ENCODE peak calls at places on chromosomes 7 and 10, in eight cellular contexts. J is stimulated activated CD8-positive, alpha-beta memory T cell treated with anti-CD3 and anti-CD28 coated beads, Interleukin-7, amount 100 ng/mL, for 1 hour; U is neural progenitor cell; H is activated effector memory CD4-positive, alpha-beta T cell treated with anti-CD3 and anti-CD28 coated beads, Interleukin-2, amount 50 U/mL, for 16 hours; M is HFFc6; Y is SK-N-DZ; T is caudate nucleus; G is NCI-H1417. A is an unnamed sample.

GRCh38 chr7:146366938-146367337 is 250.3 kb downstream of the CNTNAP2 start:
- DNase-seq in G (no peak), M (no peak), U (no peak), J (no peak), Y (no peak), T (no peak), H (no peak), A (no peak)

GRCh38 chr10:13690281-13690825 is 103.6 kb downstream of the PRPF18 start:
- DNase-seq in M (no peak), U (peak), Y (no peak), H (peak), T (no peak), J (no peak), G (peak), A (no peak)

GRCh38 chr10:44203535-44203934 is 181.4 kb downstream of the CXCL12 start:
- DNase-seq in U (no peak), J (no peak), T (no peak), G (no peak), Y (no peak), M (no peak), H (no peak), A (no peak)

GRCh38 chr10:3226960-3227724 is 54.6 kb upstream of the PITRM1 start:
- DNase-seq in J (no peak), H (no peak), Y (no peak), M (peak), T (no peak), G (peak), U (no peak), A (peak)

GRCh38 chr10:7417103-7417623 is 6.3 kb upstream of the SFMBT2 start:
- DNase-seq in Y (peak), U (peak), M (peak), T (no peak), H (no peak), J (no peak), G (peak), A (no peak)

GRCh38 chr7:71285614-71286013 is 153.7 kb downstream of the GALNT17 start:
- DNase-seq in G (no peak), J (no peak), T (no peak), M (no peak), Y (no peak), H (no peak), U (no peak), A (no peak)

GRCh38 chr10:44173558-44173894 is 211.4 kb downstream of the CXCL12 start:
- DNase-seq in M (peak), T (no peak), Y (no peak), G (no peak), J (no peak), H (no peak), U (no peak), A (no peak)

GRCh38 chr10:100983868-100984669 is 3.2 kb downstream of the MRPL43 start:
- DNase-seq in M (no peak), T (no peak), H (peak), U (no peak), J (no peak), Y (no peak), G (no peak), A (no peak)

GRCh38 chr10:46092523-46093195 is 46.6 kb upstream of the MSMB start:
- DNase-seq in T (no peak), U (no peak), Y (no peak), G (peak), M (no peak), J (no peak), H (peak), A (no peak)

GRCh38 chr7:122672536-122672935 is 26.4 kb downstream of the RNF133 start:
- DNase-seq in H (no peak), Y (no peak), M (no peak), T (no peak), J (no peak), G (no peak), U (no peak), A (no peak)

GRCh38 chr7:31805209-31805818 is 118.3 kb downstream of the PPP1R17 start:
- DNase-seq in H (no peak), J (no peak), Y (no peak), M (no peak), G (no peak), U (no peak), T (no peak), A (no peak)

GRCh38 chr10:112296908-112297331 is 13.7 kb downstream of the TECTB start:
- DNase-seq in G (no peak), J (no peak), T (no peak), H (no peak), M (no peak), U (no peak), Y (no peak), A (no peak)

GRCh38 chr7:101163281-101164070 is 1.9 kb downstream of the VGF start:
- DNase-seq in Y (peak), M (no peak), J (no peak), G (peak), T (peak), H (peak), U (peak), A (no peak)

GRCh38 chr7:42893341-42894242 is 18.3 kb downstream of the C7orf25 start:
- DNase-seq in T (no peak), G (peak), J (no peak), H (no peak), M (no peak), Y (no peak), U (no peak), A (no peak)

GRCh38 chr10:71627956-71628355 is 91.6 kb downstream of the C10orf105 start:
- DNase-seq in M (no peak), J (no peak), Y (no peak), G (no peak), T (no peak), H (no peak), U (no peak), A (no peak)

GRCh38 chr7:134355925-134356324 is 39.2 kb upstream of the SLC35B4 start:
- DNase-seq in G (no peak), J (no peak), U (no peak), H (no peak), M (no peak), T (no peak), Y (no peak), A (no peak)

GRCh38 chr7:40922316-40922670 is 780.6 kb downstream of the INHBA start:
- DNase-seq in G (no peak), J (no peak), Y (no peak), M (peak), U (no peak), T (no peak), H (no peak), A (peak)

GRCh38 chr10:47370878-47371277 is 13.2 kb downstream of the ZNF488 start:
- DNase-seq in G (no peak), J (no peak), M (no peak), H (peak), Y (no peak), U (no peak), T (no peak), A (no peak)

GRCh38 chr7:108094375-108094774 is 35.8 kb downstream of the LAMB4 start:
- DNase-seq in M (peak), Y (no peak), H (no peak), T (no peak), U (no peak), J (no peak), G (no peak), A (peak)

GRCh38 chr7:83640731-83641533 is 8.0 kb downstream of the SEMA3E start:
- DNase-seq in T (no peak), H (no peak), Y (no peak), U (no peak), G (peak), M (no peak), J (no peak), A (no peak)

GRCh38 chr10:102853944-102854694 is at the start of gene BORCS7:
- DNase-seq in H (peak), U (peak), M (peak), J (peak), Y (peak), G (peak), T (peak), A (peak)

GRCh38 chr7:26705567-26705966 is 158.8 kb downstream of the SKAP2 start:
- DNase-seq in J (no peak), H (no peak), M (peak), G (peak), U (no peak), Y (no peak), T (no peak), A (peak)

A was measured in GM04503.